ENCODE peak calls at places on chromosomes 7 and 10, in nine cellular contexts. S, O, K, V, N, C, J, M and W are unnamed samples.

GRCh38 chr7:122515404-122515803 is 183.5 kb downstream of the RNF133 start:
- DNase-seq in S (no peak), O (no peak), K (no peak), V (no peak), N (peak), C (no peak), J (no peak), M (no peak), W (no peak)

GRCh38 chr10:102633282-102633681 is 11.0 kb upstream of the TRIM8 start:
- DNase-seq in S (no peak), O (no peak), K (peak), V (peak), N (no peak), C (no peak), J (no peak), M (no peak), W (peak)

GRCh38 chr10:71531485-71532446 is 135.0 kb downstream of the CDH23 start:
- DNase-seq in S (no peak), O (no peak), K (no peak), V (no peak), N (no peak), C (no peak), J (no peak), M (no peak), W (no peak)

GRCh38 chr7:1818581-1819200 is 148.6 kb downstream of the ELFN1 start:
- DNase-seq in S (peak), O (no peak), K (no peak), V (no peak), N (no peak), C (no peak), J (no peak), M (no peak), W (no peak)

GRCh38 chr7:24241216-24241615 is 42.8 kb upstream of the NPY start:
- DNase-seq in S (no peak), O (no peak), K (no peak), V (no peak), N (no peak), C (no peak), J (no peak), M (no peak), W (no peak)

GRCh38 chr7:83178066-83178465 is 15.4 kb upstream of the PCLO start:
- DNase-seq in S (no peak), O (no peak), K (no peak), V (no peak), N (no peak), C (no peak), J (no peak), M (no peak), W (no peak)

GRCh38 chr7:116449950-116450349 is 49.6 kb upstream of the CAV2 start:
- DNase-seq in S (no peak), O (no peak), K (no peak), V (no peak), N (no peak), C (no peak), J (no peak), M (no peak), W (no peak)

GRCh38 chr7:148379693-148380092 is 210.9 kb upstream of the C7orf33 start:
- DNase-seq in S (no peak), O (no peak), K (no peak), V (no peak), N (no peak), C (no peak), J (no peak), M (no peak), W (no peak)

GRCh38 chr7:1598961-1599360 is 29.1 kb upstream of the PSMG3 start:
- DNase-seq in S (no peak), O (no peak), K (no peak), V (no peak), N (no peak), C (no peak), J (no peak), M (no peak), W (no peak)

GRCh38 chr10:13271552-13272163 is 28.2 kb downstream of the PHYH start:
- DNase-seq in S (no peak), O (no peak), K (peak), V (peak), N (peak), C (no peak), J (no peak), M (peak), W (no peak)

GRCh38 chr10:78309536-78310237 is 276.0 kb downstream of the RPS24 start:
- DNase-seq in S (peak), O (no peak), K (no peak), V (no peak), N (no peak), C (no peak), J (no peak), M (no peak), W (no peak)
- TF ChIP-seq CTCF in S (no peak), O (no peak), K (no peak), V (no peak), N (no peak), C (no peak), J (no peak), M (no peak), W (no peak)

GRCh38 chr7:30159698-30160143 is 24.9 kb downstream of the MTURN start:
- DNase-seq in S (no peak), O (no peak), K (peak), V (peak), N (peak), C (no peak), J (no peak), M (peak), W (peak)
- TF ChIP-seq CTCF in S (peak), O (no peak), K (peak), V (no peak), N (no peak), C (peak), J (peak), M (peak), W (no peak)

DNA sequence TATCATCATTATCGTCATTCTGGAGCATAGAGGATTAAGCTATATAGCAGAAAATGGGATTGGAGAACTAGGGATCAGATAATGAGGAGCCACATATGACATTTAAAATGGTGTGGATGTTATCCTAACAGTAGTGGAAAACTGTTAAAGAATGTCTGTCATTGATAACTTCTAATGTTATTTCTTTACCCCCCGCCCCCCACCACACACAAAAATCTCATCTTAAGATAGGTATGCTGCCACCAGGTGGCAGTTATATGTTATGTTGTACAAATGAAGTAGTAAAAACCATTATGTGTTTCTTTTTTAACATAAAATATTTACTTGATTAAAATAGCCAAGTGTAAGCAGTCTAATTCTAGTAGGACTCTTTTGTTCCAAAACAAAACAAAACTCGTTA is 13.0 kb downstream of the AKAP9 start:
- DNase-seq in S (no peak), O (no peak), K (peak), V (no peak), N (no peak), C (no peak), J (no peak), M (peak), W (no peak)
- TF ChIP-seq CTCF in S (peak), O (no peak), K (peak), V (no peak), N (peak), C (peak), J (no peak), M (no peak), W (peak)

GRCh38 chr7:39951943-39952194 is 1.8 kb downstream of the CDK13 start:
- DNase-seq in S (no peak), O (no peak), K (no peak), V (no peak), N (no peak), C (no peak), J (no peak), M (no peak), W (no peak)

GRCh38 chr7:39950473-39951155 is 558 bp downstream of the CDK13 start:
- DNase-seq in S (no peak), O (peak), K (peak), V (no peak), N (peak), C (no peak), J (no peak), M (peak), W (peak)

GRCh38 chr7:39949980-39950472 is at the start of gene CDK13:
- DNase-seq in S (peak), O (peak), K (peak), V (peak), N (peak), C (no peak), J (peak), M (peak), W (peak)

GRCh38 chr7:39952378-39952777 is 2.3 kb downstream of the CDK13 start:
- DNase-seq in S (no peak), O (no peak), K (peak), V (no peak), N (no peak), C (no peak), J (no peak), M (no peak), W (no peak)

DNA sequence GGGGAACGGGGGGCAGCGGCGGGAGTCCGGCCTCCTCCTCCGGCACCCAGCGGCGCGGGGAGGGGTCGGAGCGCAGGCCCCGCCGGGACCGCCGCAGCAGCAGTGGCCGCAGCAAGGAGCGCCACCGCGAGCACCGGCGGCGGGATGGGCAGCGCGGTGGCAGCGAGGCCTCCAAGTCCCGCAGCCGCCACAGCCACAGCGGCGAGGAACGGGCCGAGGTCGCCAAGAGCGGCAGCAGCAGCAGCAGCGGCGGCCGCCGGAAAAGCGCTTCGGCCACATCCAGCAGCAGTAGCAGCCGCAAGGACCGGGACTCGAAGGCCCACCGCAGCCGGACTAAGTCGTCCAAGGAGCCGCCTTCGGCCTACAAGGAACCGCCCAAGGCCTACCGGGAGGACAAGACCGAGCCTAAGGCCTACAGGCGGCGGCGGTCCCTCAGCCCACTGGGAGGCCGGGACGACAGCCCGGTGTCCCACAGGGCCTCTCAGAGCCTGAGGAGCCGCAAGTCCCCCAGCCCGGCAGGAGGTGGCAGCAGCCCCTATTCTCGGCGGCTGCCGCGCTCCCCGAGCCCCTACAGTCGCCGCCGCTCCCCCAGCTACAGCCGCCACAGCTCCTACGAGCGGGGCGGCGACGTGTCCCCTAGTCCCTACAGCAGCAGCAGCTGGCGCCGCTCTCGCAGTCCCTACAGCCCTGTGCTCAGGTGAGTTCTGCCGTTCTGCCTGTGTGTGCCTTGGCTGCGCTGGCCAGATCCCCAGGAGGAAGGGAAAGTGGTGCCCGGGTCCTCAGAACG is 1.3 kb downstream of the CDK13 start:
- DNase-seq in S (peak), O (peak), K (peak), V (peak), N (peak), C (no peak), J (no peak), M (peak), W (peak)
- TF ChIP-seq CTCF in S (peak), O (peak), K (peak), V (no peak), N (peak), C (peak), J (peak), M (peak), W (peak)